ENCODE peak calls at places on chromosomes 2 and 18, in ten cellular contexts. One of them, this sample, is unnamed.

GRCh38 chr2:36526216-36526615 is 71.8 kb downstream of the FEZ2 start:
- DNase-seq in glomerular endothelial cell: no peak
- DNase-seq in GM10248: no peak
- DNase-seq in HT1080: no peak
- DNase-seq in M059J: no peak
- DNase-seq in neural crest cell: no peak
- DNase-seq in spleen: no peak
- DNase-seq in HL-60: no peak
- DNase-seq in stimulated activated CD8-positive, alpha-beta memory T cell treated with anti-CD3 and anti-CD28 coated beads, Interleukin-15, amount 100 ng/mL, for 1 hour: no peak
- DNase-seq in progenitor cell of endocrine pancreas: no peak
- DNase-seq in this sample: no peak

GRCh38 chr2:61887684-61888303 is 662 bp downstream of the CCT4 start:
- DNase-seq in stimulated activated CD8-positive, alpha-beta memory T cell treated with anti-CD3 and anti-CD28 coated beads, Interleukin-15, amount 100 ng/mL, for 1 hour: no peak
- DNase-seq in progenitor cell of endocrine pancreas: no peak
- DNase-seq in GM10248: no peak
- DNase-seq in HT1080: peak; percentile 23
- DNase-seq in glomerular endothelial cell: no peak
- DNase-seq in neural crest cell: no peak
- DNase-seq in spleen: no peak
- DNase-seq in M059J: peak; percentile 52
- DNase-seq in HL-60: no peak
- DNase-seq in this sample: no peak

GRCh38 chr2:119402645-119403560 is 28.8 kb upstream of the TMEM37 start:
- DNase-seq in HL-60: peak; percentile 45
- DNase-seq in GM10248: no peak
- DNase-seq in M059J: no peak
- DNase-seq in glomerular endothelial cell: no peak
- DNase-seq in stimulated activated CD8-positive, alpha-beta memory T cell treated with anti-CD3 and anti-CD28 coated beads, Interleukin-15, amount 100 ng/mL, for 1 hour: no peak
- DNase-seq in spleen: no peak
- DNase-seq in progenitor cell of endocrine pancreas: no peak
- DNase-seq in neural crest cell: no peak
- DNase-seq in HT1080: no peak
- DNase-seq in this sample: no peak

GRCh38 chr2:196168181-196168580 is 3.2 kb downstream of the STK17B start:
- DNase-seq in spleen: no peak
- DNase-seq in neural crest cell: no peak
- DNase-seq in GM10248: no peak
- DNase-seq in progenitor cell of endocrine pancreas: no peak
- DNase-seq in glomerular endothelial cell: no peak
- DNase-seq in stimulated activated CD8-positive, alpha-beta memory T cell treated with anti-CD3 and anti-CD28 coated beads, Interleukin-15, amount 100 ng/mL, for 1 hour: no peak
- DNase-seq in M059J: peak; percentile 74
- DNase-seq in HL-60: no peak
- DNase-seq in HT1080: peak; percentile 62
- DNase-seq in this sample: peak; percentile 31

GRCh38 chr2:62196278-62196901 is 475 bp downstream of the B3GNT2 start:
- DNase-seq in glomerular endothelial cell: no peak
- DNase-seq in neural crest cell: no peak
- DNase-seq in spleen: peak; percentile 95
- DNase-seq in HT1080: peak; percentile 29
- DNase-seq in progenitor cell of endocrine pancreas: peak; percentile 49
- DNase-seq in M059J: peak; percentile 44
- DNase-seq in HL-60: no peak
- DNase-seq in stimulated activated CD8-positive, alpha-beta memory T cell treated with anti-CD3 and anti-CD28 coated beads, Interleukin-15, amount 100 ng/mL, for 1 hour: peak; percentile 20
- DNase-seq in GM10248: peak; percentile 50
- DNase-seq in this sample: no peak

GRCh38 chr2:44126106-44126797 is 42.4 kb upstream of the PPM1B start:
- DNase-seq in neural crest cell: no peak
- DNase-seq in spleen: no peak
- DNase-seq in M059J: peak; percentile 40
- DNase-seq in GM10248: no peak
- DNase-seq in glomerular endothelial cell: no peak
- DNase-seq in HT1080: no peak
- DNase-seq in stimulated activated CD8-positive, alpha-beta memory T cell treated with anti-CD3 and anti-CD28 coated beads, Interleukin-15, amount 100 ng/mL, for 1 hour: no peak
- DNase-seq in progenitor cell of endocrine pancreas: no peak
- DNase-seq in HL-60: no peak
- DNase-seq in this sample: no peak

GRCh38 chr18:39173022-39173421 is 1607.4 kb upstream of the CELF4 start:
- DNase-seq in stimulated activated CD8-positive, alpha-beta memory T cell treated with anti-CD3 and anti-CD28 coated beads, Interleukin-15, amount 100 ng/mL, for 1 hour: no peak
- DNase-seq in glomerular endothelial cell: no peak
- DNase-seq in GM10248: no peak
- DNase-seq in M059J: peak; percentile 54
- DNase-seq in neural crest cell: no peak
- DNase-seq in progenitor cell of endocrine pancreas: no peak
- DNase-seq in HL-60: no peak
- DNase-seq in spleen: no peak
- DNase-seq in HT1080: peak; percentile 72
- DNase-seq in this sample: no peak

GRCh38 chr18:63834471-63835113 is 52.9 kb upstream of the SERPINB2 start:
- DNase-seq in progenitor cell of endocrine pancreas: no peak
- DNase-seq in HT1080: peak; percentile 51
- DNase-seq in M059J: peak; percentile 70
- DNase-seq in stimulated activated CD8-positive, alpha-beta memory T cell treated with anti-CD3 and anti-CD28 coated beads, Interleukin-15, amount 100 ng/mL, for 1 hour: no peak
- DNase-seq in HL-60: no peak
- DNase-seq in glomerular endothelial cell: no peak
- DNase-seq in neural crest cell: no peak
- DNase-seq in spleen: no peak
- DNase-seq in GM10248: no peak
- DNase-seq in this sample: no peak

GRCh38 chr2:212912445-212913103 is 238.8 kb downstream of the IKZF2 start:
- DNase-seq in HT1080: peak; percentile 30
- DNase-seq in GM10248: no peak
- DNase-seq in M059J: peak; percentile 91
- DNase-seq in progenitor cell of endocrine pancreas: no peak
- DNase-seq in HL-60: no peak
- DNase-seq in neural crest cell: no peak
- DNase-seq in stimulated activated CD8-positive, alpha-beta memory T cell treated with anti-CD3 and anti-CD28 coated beads, Interleukin-15, amount 100 ng/mL, for 1 hour: no peak
- DNase-seq in glomerular endothelial cell: no peak
- DNase-seq in spleen: no peak
- DNase-seq in this sample: peak; percentile 54

GRCh38 chr2:58992062-58992736 is 751.1 kb upstream of the FANCL start:
- DNase-seq in HT1080: no peak
- DNase-seq in GM10248: no peak
- DNase-seq in progenitor cell of endocrine pancreas: no peak
- DNase-seq in spleen: no peak
- DNase-seq in stimulated activated CD8-positive, alpha-beta memory T cell treated with anti-CD3 and anti-CD28 coated beads, Interleukin-15, amount 100 ng/mL, for 1 hour: no peak
- DNase-seq in glomerular endothelial cell: no peak
- DNase-seq in neural crest cell: no peak
- DNase-seq in HL-60: no peak
- DNase-seq in M059J: no peak
- DNase-seq in this sample: peak; percentile 1

GRCh38 chr2:151931030-151931611 is 102.9 kb upstream of the ARL5A start:
- DNase-seq in HT1080: no peak
- DNase-seq in M059J: no peak
- DNase-seq in progenitor cell of endocrine pancreas: no peak
- DNase-seq in neural crest cell: no peak
- DNase-seq in stimulated activated CD8-positive, alpha-beta memory T cell treated with anti-CD3 and anti-CD28 coated beads, Interleukin-15, amount 100 ng/mL, for 1 hour: no peak
- DNase-seq in HL-60: no peak
- DNase-seq in glomerular endothelial cell: no peak
- DNase-seq in GM10248: no peak
- DNase-seq in spleen: no peak
- DNase-seq in this sample: no peak

GRCh38 chr2:109614715-109615636 is 812 bp downstream of the SOWAHC start:
- DNase-seq in HL-60: no peak
- DNase-seq in glomerular endothelial cell: no peak
- DNase-seq in progenitor cell of endocrine pancreas: peak; percentile 33
- DNase-seq in M059J: no peak
- DNase-seq in GM10248: no peak
- DNase-seq in spleen: peak; percentile 84
- DNase-seq in HT1080: peak; percentile 30
- DNase-seq in neural crest cell: peak; percentile 22
- DNase-seq in stimulated activated CD8-positive, alpha-beta memory T cell treated with anti-CD3 and anti-CD28 coated beads, Interleukin-15, amount 100 ng/mL, for 1 hour: no peak
- DNase-seq in this sample: no peak

GRCh38 chr2:219433666-219434467 is 776 bp upstream of the SPEG start:
- DNase-seq in spleen: peak; percentile 31
- DNase-seq in HL-60: no peak
- DNase-seq in HT1080: peak; percentile 40
- DNase-seq in progenitor cell of endocrine pancreas: no peak
- DNase-seq in GM10248: no peak
- DNase-seq in glomerular endothelial cell: no peak
- DNase-seq in M059J: peak; percentile 25
- DNase-seq in neural crest cell: no peak
- DNase-seq in stimulated activated CD8-positive, alpha-beta memory T cell treated with anti-CD3 and anti-CD28 coated beads, Interleukin-15, amount 100 ng/mL, for 1 hour: no peak
- DNase-seq in this sample: no peak

GRCh38 chr18:71485578-71485977 is 1058.6 kb downstream of the CBLN2 start:
- DNase-seq in GM10248: no peak
- DNase-seq in HL-60: no peak
- DNase-seq in neural crest cell: no peak
- DNase-seq in glomerular endothelial cell: no peak
- DNase-seq in stimulated activated CD8-positive, alpha-beta memory T cell treated with anti-CD3 and anti-CD28 coated beads, Interleukin-15, amount 100 ng/mL, for 1 hour: no peak
- DNase-seq in M059J: no peak
- DNase-seq in progenitor cell of endocrine pancreas: no peak
- DNase-seq in spleen: no peak
- DNase-seq in HT1080: peak; percentile 84
- DNase-seq in this sample: no peak

GRCh38 chr2:177595126-177595525 is 202.6 kb downstream of the AGPS start:
- DNase-seq in neural crest cell: no peak
- DNase-seq in stimulated activated CD8-positive, alpha-beta memory T cell treated with anti-CD3 and anti-CD28 coated beads, Interleukin-15, amount 100 ng/mL, for 1 hour: no peak
- DNase-seq in M059J: no peak
- DNase-seq in HL-60: no peak
- DNase-seq in GM10248: no peak
- DNase-seq in glomerular endothelial cell: no peak
- DNase-seq in HT1080: no peak
- DNase-seq in progenitor cell of endocrine pancreas: no peak
- DNase-seq in spleen: no peak
- DNase-seq in this sample: no peak

GRCh38 chr2:152730591-152731333 is 12.3 kb downstream of the ARL6IP6 start:
- DNase-seq in M059J: peak; percentile 3
- DNase-seq in GM10248: no peak
- DNase-seq in neural crest cell: no peak
- DNase-seq in progenitor cell of endocrine pancreas: no peak
- DNase-seq in HT1080: peak; percentile 44
- DNase-seq in stimulated activated CD8-positive, alpha-beta memory T cell treated with anti-CD3 and anti-CD28 coated beads, Interleukin-15, amount 100 ng/mL, for 1 hour: no peak
- DNase-seq in HL-60: peak; percentile 73
- DNase-seq in glomerular endothelial cell: no peak
- DNase-seq in spleen: no peak
- DNase-seq in this sample: no peak

GRCh38 chr2:229445013-229445412 is 173.9 kb upstream of the PID1 start:
- DNase-seq in stimulated activated CD8-positive, alpha-beta memory T cell treated with anti-CD3 and anti-CD28 coated beads, Interleukin-15, amount 100 ng/mL, for 1 hour: no peak
- DNase-seq in neural crest cell: no peak
- DNase-seq in glomerular endothelial cell: peak; percentile 66
- DNase-seq in HL-60: peak; percentile 5
- DNase-seq in M059J: peak; percentile 94
- DNase-seq in progenitor cell of endocrine pancreas: no peak
- DNase-seq in GM10248: no peak
- DNase-seq in HT1080: peak; percentile 96
- DNase-seq in spleen: no peak
- DNase-seq in this sample: peak; percentile 92

GRCh38 chr2:225041871-225042799 is at the start of gene DOCK10:
- DNase-seq in HL-60: peak; percentile 60
- DNase-seq in glomerular endothelial cell: no peak
- DNase-seq in GM10248: peak; percentile 53
- DNase-seq in M059J: peak; percentile 63
- DNase-seq in neural crest cell: peak; percentile 17
- DNase-seq in spleen: peak; percentile 88
- DNase-seq in progenitor cell of endocrine pancreas: peak; percentile 17
- DNase-seq in stimulated activated CD8-positive, alpha-beta memory T cell treated with anti-CD3 and anti-CD28 coated beads, Interleukin-15, amount 100 ng/mL, for 1 hour: peak; percentile 24
- DNase-seq in HT1080: peak; percentile 67
- DNase-seq in this sample: no peak

GRCh38 chr18:62713651-62714247 is 1.6 kb upstream of the PHLPP1 start:
- DNase-seq in HL-60: no peak
- DNase-seq in GM10248: no peak
- DNase-seq in spleen: peak; percentile 75
- DNase-seq in stimulated activated CD8-positive, alpha-beta memory T cell treated with anti-CD3 and anti-CD28 coated beads, Interleukin-15, amount 100 ng/mL, for 1 hour: no peak
- DNase-seq in M059J: peak; percentile 23
- DNase-seq in HT1080: no peak
- DNase-seq in neural crest cell: no peak
- DNase-seq in glomerular endothelial cell: no peak
- DNase-seq in progenitor cell of endocrine pancreas: no peak
- DNase-seq in this sample: no peak

GRCh38 chr2:15472133-15472532 is 89.0 kb downstream of the NBAS start:
- DNase-seq in progenitor cell of endocrine pancreas: no peak
- DNase-seq in HL-60: no peak
- DNase-seq in M059J: peak; percentile 36
- DNase-seq in spleen: no peak
- DNase-seq in stimulated activated CD8-positive, alpha-beta memory T cell treated with anti-CD3 and anti-CD28 coated beads, Interleukin-15, amount 100 ng/mL, for 1 hour: no peak
- DNase-seq in HT1080: peak; percentile 37
- DNase-seq in glomerular endothelial cell: no peak
- DNase-seq in neural crest cell: no peak
- DNase-seq in GM10248: no peak
- DNase-seq in this sample: no peak

GRCh38 chr2:189285962-189286648 is 106.5 kb upstream of the COL5A2 start:
- DNase-seq in HL-60: no peak
- DNase-seq in glomerular endothelial cell: no peak
- DNase-seq in GM10248: no peak
- DNase-seq in progenitor cell of endocrine pancreas: no peak
- DNase-seq in stimulated activated CD8-positive, alpha-beta memory T cell treated with anti-CD3 and anti-CD28 coated beads, Interleukin-15, amount 100 ng/mL, for 1 hour: no peak
- DNase-seq in spleen: no peak
- DNase-seq in M059J: peak; percentile 91
- DNase-seq in neural crest cell: no peak
- DNase-seq in HT1080: peak; percentile 74
- DNase-seq in this sample: peak; percentile 86

GRCh38 chr2:65458999-65459398 is 26.6 kb upstream of the SPRED2 start:
- DNase-seq in neural crest cell: no peak
- DNase-seq in M059J: peak; percentile 53
- DNase-seq in GM10248: no peak
- DNase-seq in progenitor cell of endocrine pancreas: no peak
- DNase-seq in HL-60: no peak
- DNase-seq in stimulated activated CD8-positive, alpha-beta memory T cell treated with anti-CD3 and anti-CD28 coated beads, Interleukin-15, amount 100 ng/mL, for 1 hour: no peak
- DNase-seq in HT1080: peak; percentile 88
- DNase-seq in spleen: no peak
- DNase-seq in glomerular endothelial cell: no peak
- DNase-seq in this sample: peak; percentile 15

GRCh38 chr2:129813404-129813803 is 166.1 kb upstream of the RAB6C start:
- DNase-seq in M059J: no peak
- DNase-seq in progenitor cell of endocrine pancreas: no peak
- DNase-seq in stimulated activated CD8-positive, alpha-beta memory T cell treated with anti-CD3 and anti-CD28 coated beads, Interleukin-15, amount 100 ng/mL, for 1 hour: no peak
- DNase-seq in HL-60: no peak
- DNase-seq in glomerular endothelial cell: no peak
- DNase-seq in GM10248: no peak
- DNase-seq in neural crest cell: no peak
- DNase-seq in HT1080: peak; percentile 16
- DNase-seq in spleen: no peak
- DNase-seq in this sample: no peak

GRCh38 chr2:72862239-72862988 is 24.8 kb upstream of the SPR start:
- DNase-seq in neural crest cell: peak; percentile 98
- DNase-seq in HL-60: peak; percentile 58
- DNase-seq in M059J: peak; percentile 83
- DNase-seq in stimulated activated CD8-positive, alpha-beta memory T cell treated with anti-CD3 and anti-CD28 coated beads, Interleukin-15, amount 100 ng/mL, for 1 hour: peak; percentile 73
- DNase-seq in progenitor cell of endocrine pancreas: peak; percentile 94
- DNase-seq in glomerular endothelial cell: peak; percentile 66
- DNase-seq in GM10248: peak; percentile 90
- DNase-seq in spleen: peak; percentile 97
- DNase-seq in HT1080: peak; percentile 86
- DNase-seq in this sample: peak; percentile 68

GRCh38 chr18:57334383-57334782 is 18.0 kb upstream of the ST8SIA3 start:
- DNase-seq in HL-60: no peak
- DNase-seq in M059J: no peak
- DNase-seq in HT1080: no peak
- DNase-seq in spleen: no peak
- DNase-seq in neural crest cell: no peak
- DNase-seq in progenitor cell of endocrine pancreas: no peak
- DNase-seq in stimulated activated CD8-positive, alpha-beta memory T cell treated with anti-CD3 and anti-CD28 coated beads, Interleukin-15, amount 100 ng/mL, for 1 hour: no peak
- DNase-seq in glomerular endothelial cell: no peak
- DNase-seq in GM10248: no peak
- DNase-seq in this sample: no peak

GRCh38 chr18:49944681-49945080 is 131.3 kb upstream of the ACAA2 start:
- DNase-seq in M059J: peak; percentile 3
- DNase-seq in GM10248: no peak
- DNase-seq in spleen: no peak
- DNase-seq in neural crest cell: no peak
- DNase-seq in HL-60: no peak
- DNase-seq in stimulated activated CD8-positive, alpha-beta memory T cell treated with anti-CD3 and anti-CD28 coated beads, Interleukin-15, amount 100 ng/mL, for 1 hour: no peak
- DNase-seq in HT1080: peak; percentile 18
- DNase-seq in progenitor cell of endocrine pancreas: no peak
- DNase-seq in glomerular endothelial cell: no peak
- DNase-seq in this sample: no peak

GRCh38 chr2:181876614-181877063 is 14.9 kb upstream of the ITPRID2 start:
- DNase-seq in GM10248: no peak
- DNase-seq in neural crest cell: no peak
- DNase-seq in M059J: peak; percentile 76
- DNase-seq in HL-60: no peak
- DNase-seq in stimulated activated CD8-positive, alpha-beta memory T cell treated with anti-CD3 and anti-CD28 coated beads, Interleukin-15, amount 100 ng/mL, for 1 hour: no peak
- DNase-seq in HT1080: peak; percentile 95
- DNase-seq in glomerular endothelial cell: no peak
- DNase-seq in progenitor cell of endocrine pancreas: no peak
- DNase-seq in spleen: no peak
- DNase-seq in this sample: peak; percentile 64

GRCh38 chr2:124753842-124754241 is 728.8 kb downstream of the CNTNAP5 start:
- DNase-seq in progenitor cell of endocrine pancreas: no peak
- DNase-seq in spleen: no peak
- DNase-seq in stimulated activated CD8-positive, alpha-beta memory T cell treated with anti-CD3 and anti-CD28 coated beads, Interleukin-15, amount 100 ng/mL, for 1 hour: no peak
- DNase-seq in M059J: peak; percentile 12
- DNase-seq in HL-60: no peak
- DNase-seq in HT1080: no peak
- DNase-seq in glomerular endothelial cell: no peak
- DNase-seq in neural crest cell: no peak
- DNase-seq in GM10248: no peak
- DNase-seq in this sample: no peak